ENCODE peak calls at places on chromosomes 7 and 10, in four cellular contexts. A is iris pigment epithelial cell; I is activated effector memory CD4-positive, alpha-beta T cell treated with anti-CD3 and anti-CD28 coated beads, Interleukin-2, amount 50 U/mL, for 16 hours; M is type B pancreatic cell. H is an unnamed sample.
A peak's percentile ranks its signal among the peaks of the same experiment; 100 is the strongest.

GRCh38 chr7:80707318-80707717 is 68.9 kb downstream of the CD36 start:
- DNase-seq in A (peak; percentile 60), I (no peak), M (no peak), H (peak; percentile 39)

GRCh38 chr10:66176772-66177171 is 749.1 kb upstream of the LRRTM3 start:
- DNase-seq in A (peak; percentile 91), I (no peak), M (no peak), H (peak; percentile 6)

GRCh38 chr7:517848-518629 is 1.6 kb downstream of the PDGFA start:
- DNase-seq in A (peak; percentile 74), I (peak; percentile 67), M (no peak), H (peak; percentile 73)

GRCh38 chr7:45692031-45692430 is 117.9 kb downstream of the ADCY1 start:
- DNase-seq in A (no peak), I (no peak), M (peak; percentile 27), H (no peak)

GRCh38 chr7:104299323-104299722 is 29.1 kb upstream of the LHFPL3 start:
- DNase-seq in A (no peak), I (no peak), M (no peak), H (no peak)

GRCh38 chr7:6437251-6437650 is 10.5 kb downstream of the DAGLB start:
- DNase-seq in A (no peak), I (no peak), M (no peak), H (peak; percentile 11)

GRCh38 chr7:17944720-17945119 is 4.4 kb upstream of the SNX13 start:
- DNase-seq in A (no peak), I (no peak), M (no peak), H (no peak)

GRCh38 chr10:95788830-95789229 is 32.9 kb downstream of the ENTPD1 start:
- DNase-seq in A (peak; percentile 77), I (no peak), M (no peak), H (peak; percentile 65)

GRCh38 chr10:108556176-108556575 is 1367.1 kb downstream of the XPNPEP1 start:
- DNase-seq in A (peak; percentile 14), I (no peak), M (no peak), H (peak; percentile 64)

GRCh38 chr7:134831862-134832261 is 52.4 kb downstream of the CALD1 start:
- DNase-seq in A (peak; percentile 77), I (no peak), M (no peak), H (no peak)

GRCh38 chr10:95573953-95574604 is 12.9 kb upstream of the SORBS1 start:
- DNase-seq in A (no peak), I (no peak), M (no peak), H (no peak)

GRCh38 chr7:28083998-28084985 is 96.3 kb downstream of the JAZF1 start:
- DNase-seq in A (no peak), I (no peak), M (no peak), H (no peak)

GRCh38 chr10:131743190-131744151 is 157.3 kb upstream of the PPP2R2D start:
- DNase-seq in A (no peak), I (peak; percentile 50), M (no peak), H (no peak)

GRCh38 chr10:62618576-62619408 is 185.7 kb upstream of the ADO start:
- DNase-seq in A (peak; percentile 43), I (no peak), M (no peak), H (peak; percentile 86)

GRCh38 chr7:47153076-47153475 is 428.8 kb downstream of the TNS3 start:
- DNase-seq in A (peak; percentile 98), I (no peak), M (no peak), H (peak; percentile 76)

GRCh38 chr7:103065666-103066065 is 8.9 kb downstream of the FBXL13 start:
- DNase-seq in A (peak; percentile 32), I (peak; percentile 79), M (no peak), H (peak; percentile 57)

GRCh38 chr10:10207538-10207937 is 810.1 kb upstream of the CELF2 start:
- DNase-seq in A (no peak), I (no peak), M (no peak), H (no peak)